ENCODE peak calls at places on chromosomes 12 and 14, in ten cellular contexts. T is WERI-Rb-1, Z is neural crest cell, L is RWPE1, H is heart right ventricle, R is endothelial cell of umbilical vein, K is WTC11, C is HCT116, U is progenitor cell of endocrine pancreas, P is endodermal cell. M is an unnamed sample.

GRCh38 chr14:75497701-75498100 is 24.6 kb upstream of the BATF start:
- DNase-seq in T (no peak), Z (no peak), L (no peak), H (no peak), R (no peak), K (no peak), C (no peak), U (no peak), P (no peak), M (no peak)

GRCh38 chr14:50875359-50876090 is 3.7 kb downstream of the ABHD12B start:
- DNase-seq in T (peak; percentile 20), Z (no peak), L (no peak), H (no peak), R (no peak), K (no peak), C (no peak), U (no peak), P (peak; percentile 58), M (no peak)

GRCh38 chr12:52391618-52392002 is 6.2 kb upstream of the KRT84 start:
- DNase-seq in T (no peak), Z (no peak), L (no peak), H (peak; percentile 68), R (no peak), K (no peak), C (no peak), U (no peak), P (no peak), M (peak; percentile 34)

GRCh38 chr12:109020750-109021380 is at the start of gene SVOP:
- DNase-seq in T (peak; percentile 93), Z (peak; percentile 92), L (peak; percentile 74), H (peak; percentile 83), R (peak; percentile 75), K (peak; percentile 96), C (peak; percentile 29), U (peak; percentile 90), P (peak; percentile 100), M (peak; percentile 90)

GRCh38 chr14:61585598-61586538 is 109.4 kb upstream of the HIF1A start:
- DNase-seq in T (no peak), Z (no peak), L (no peak), H (peak; percentile 85), R (peak; percentile 91), K (no peak), C (no peak), U (no peak), P (peak; percentile 30), M (no peak)

GRCh38 chr14:105629886-105630215 is 103.5 kb downstream of the TMEM121 start:
- DNase-seq in T (no peak), Z (no peak), L (no peak), H (no peak), R (no peak), K (no peak), C (no peak), U (no peak), P (no peak), M (no peak)

GRCh38 chr12:124995200-124995961 is 1.9 kb downstream of the BRI3BP start:
- DNase-seq in T (no peak), Z (no peak), L (no peak), H (no peak), R (no peak), K (no peak), C (no peak), U (no peak), P (peak; percentile 76), M (no peak)

GRCh38 chr12:124588689-124589318 is 21.4 kb upstream of the NCOR2 start:
- DNase-seq in T (no peak), Z (no peak), L (peak; percentile 83), H (peak; percentile 75), R (peak; percentile 75), K (no peak), C (no peak), U (no peak), P (no peak), M (no peak)

GRCh38 chr12:11508699-11509098 is 113.3 kb upstream of the PRB2 start:
- DNase-seq in T (no peak), Z (no peak), L (no peak), H (no peak), R (no peak), K (no peak), C (no peak), U (no peak), P (peak; percentile 79), M (no peak)

GRCh38 chr12:24600996-24601395 is 347.9 kb downstream of the BCAT1 start:
- DNase-seq in T (no peak), Z (no peak), L (peak; percentile 44), H (no peak), R (peak; percentile 90), K (no peak), C (no peak), U (no peak), P (no peak), M (no peak)

GRCh38 chr12:78035913-78036658 is 205.4 kb downstream of the NAV3 start:
- DNase-seq in T (no peak), Z (no peak), L (no peak), H (no peak), R (no peak), K (no peak), C (no peak), U (no peak), P (peak; percentile 55), M (no peak)

GRCh38 chr12:107225626-107226025 is 132.3 kb upstream of the CRY1 start:
- DNase-seq in T (no peak), Z (no peak), L (peak; percentile 10), H (no peak), R (no peak), K (peak; percentile 44), C (no peak), U (no peak), P (peak; percentile 82), M (no peak)

GRCh38 chr12:103705927-103706326 is 118.9 kb downstream of the STAB2 start:
- DNase-seq in T (no peak), Z (no peak), L (no peak), H (no peak), R (no peak), K (no peak), C (peak; percentile 6), U (no peak), P (peak; percentile 67), M (no peak)
- TF ChIP-seq CTCF in T (peak; percentile 47), Z (peak; percentile 23), L (no peak), H (no peak), R (no peak), K (no peak), C (peak; percentile 53), U (peak; percentile 40), P (peak; percentile 73), M (peak; percentile 14)

GRCh38 chr12:8678661-8679111 is 16.1 kb upstream of the MFAP5 start:
- DNase-seq in T (no peak), Z (no peak), L (peak; percentile 87), H (no peak), R (no peak), K (no peak), C (no peak), U (no peak), P (no peak), M (no peak)

GRCh38 chr12:8676651-8677050 is 14.0 kb upstream of the MFAP5 start:
- DNase-seq in T (no peak), Z (no peak), L (no peak), H (no peak), R (peak; percentile 73), K (no peak), C (no peak), U (no peak), P (no peak), M (no peak)

GRCh38 chr12:8681129-8681902 is 16.5 kb upstream of the RIMKLB start:
- DNase-seq in T (no peak), Z (no peak), L (peak; percentile 69), H (peak; percentile 32), R (peak; percentile 91), K (no peak), C (no peak), U (no peak), P (peak; percentile 78), M (no peak)

GRCh38 chr12:8677362-8677761 is 14.7 kb upstream of the MFAP5 start:
- DNase-seq in T (peak; percentile 46), Z (no peak), L (no peak), H (no peak), R (no peak), K (no peak), C (no peak), U (no peak), P (no peak), M (no peak)

GRCh38 chr12:8680533-8680932 is 17.3 kb upstream of the RIMKLB start:
- DNase-seq in T (no peak), Z (no peak), L (no peak), H (no peak), R (no peak), K (no peak), C (no peak), U (no peak), P (no peak), M (no peak)
- TF ChIP-seq CTCF in T (peak; percentile 45), Z (no peak), L (no peak), H (peak; percentile 6), R (peak; percentile 11), K (no peak), C (no peak), U (no peak), P (peak; percentile 67), M (no peak)

DNA sequence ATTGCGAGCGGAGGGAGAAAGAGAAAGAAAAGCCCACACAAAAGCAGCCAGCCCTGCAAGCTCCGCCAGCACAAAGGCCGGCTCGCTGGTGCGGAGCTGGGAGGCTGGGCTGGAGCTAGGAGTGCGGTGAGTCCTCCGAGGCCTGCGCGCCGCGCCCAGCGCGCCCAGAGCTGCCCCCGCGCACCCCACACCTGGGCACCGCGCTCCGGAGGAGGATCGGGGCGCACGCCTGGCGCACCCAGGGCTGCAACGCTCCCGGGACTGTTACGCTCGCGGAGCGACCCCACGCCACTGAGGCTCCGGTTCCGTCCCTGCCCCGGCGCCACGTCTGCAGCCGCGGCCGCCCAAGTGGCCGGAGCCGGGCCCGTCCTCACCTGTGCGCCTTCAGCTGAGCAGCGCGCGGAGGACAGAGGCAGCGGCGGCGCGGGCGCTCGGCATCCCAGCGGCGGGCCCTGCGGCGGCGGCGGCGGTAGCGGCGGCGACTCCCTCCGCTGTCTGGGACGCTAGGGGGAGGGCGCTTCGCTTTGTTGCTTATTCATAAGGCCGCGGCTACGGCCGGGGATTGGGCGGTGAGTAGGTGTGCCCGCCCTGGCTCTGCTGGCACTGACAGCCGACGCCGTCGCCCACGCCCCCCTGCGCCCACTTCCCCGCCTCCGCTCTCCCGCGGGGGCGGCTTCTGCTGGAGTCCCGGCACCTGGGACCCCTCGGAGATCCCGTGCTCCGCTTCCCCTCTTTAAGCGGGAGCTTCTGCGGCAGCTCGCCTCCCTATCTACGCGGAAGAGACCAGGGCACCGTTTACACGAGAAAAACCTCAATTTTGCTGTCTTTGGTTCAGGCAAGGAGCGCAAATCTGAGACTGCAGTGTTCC is at the start of gene ARMH4:
- DNase-seq in T (peak; percentile 92), Z (peak; percentile 79), L (peak; percentile 69), H (peak; percentile 85), R (peak; percentile 81), K (peak; percentile 88), C (peak; percentile 57), U (peak; percentile 80), P (peak; percentile 96), M (peak; percentile 90)
- TF ChIP-seq CTCF in T (no peak), Z (peak; percentile 27), L (no peak), H (peak; percentile 35), R (peak; percentile 11), K (no peak), C (no peak), U (peak; percentile 41), P (peak; percentile 48), M (peak; percentile 6)

DNA sequence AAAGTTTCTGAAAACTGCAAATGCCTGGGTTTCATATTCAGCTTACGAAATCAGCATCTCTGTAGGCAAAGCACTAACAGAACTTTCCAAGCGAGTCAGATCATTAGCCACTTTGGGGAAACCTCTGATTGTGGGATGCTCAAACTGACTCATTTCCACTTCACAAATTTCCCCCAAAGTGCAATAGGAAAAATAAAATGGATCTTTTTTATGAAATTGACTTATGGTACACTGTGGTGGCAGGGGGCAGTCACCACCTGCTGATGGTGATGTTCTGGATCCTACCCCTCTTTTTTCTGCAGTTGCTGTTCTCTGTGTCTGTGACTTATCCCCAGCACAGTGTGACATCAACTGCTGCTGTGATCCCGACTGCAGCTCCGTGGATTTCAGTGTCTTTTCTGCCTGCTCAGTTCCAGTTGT is 5.6 kb downstream of the TCTN1 start:
- DNase-seq in T (no peak), Z (no peak), L (no peak), H (no peak), R (no peak), K (no peak), C (no peak), U (no peak), P (no peak), M (no peak)
- TF ChIP-seq CTCF in T (peak; percentile 4), Z (no peak), L (no peak), H (no peak), R (no peak), K (no peak), C (no peak), U (no peak), P (no peak), M (no peak)